ENCODE peak calls at places on chromosomes 3 and 15, in seven cellular contexts. L, P, G, B, U, Y and C are unnamed samples.

GRCh38 chr3:122520861-122521260 is 6.1 kb upstream of the KPNA1 start:
- DNase-seq in L (no peak), P (no peak), G (no peak), B (no peak), U (no peak), Y (peak; percentile 66), C (no peak)

GRCh38 chr15:72851586-72851985 is 68.0 kb upstream of the ADPGK start:
- DNase-seq in L (no peak), P (no peak), G (no peak), B (no peak), U (no peak), Y (no peak), C (no peak)

GRCh38 chr15:69489101-69489571 is 36.5 kb downstream of the RPLP1 start:
- DNase-seq in L (no peak), P (no peak), G (no peak), B (no peak), U (no peak), Y (peak; percentile 47), C (no peak)

GRCh38 chr3:143613226-143613625 is 235.0 kb downstream of the SLC9A9 start:
- DNase-seq in L (no peak), P (no peak), G (no peak), B (no peak), U (no peak), Y (peak; percentile 70), C (peak; percentile 62)

GRCh38 chr15:68980786-68981185 is 33.7 kb upstream of the NOX5 start:
- DNase-seq in L (no peak), P (no peak), G (no peak), B (no peak), U (no peak), Y (no peak), C (no peak)

GRCh38 chr3:148697311-148698189 is at the start of gene AGTR1:
- DNase-seq in L (no peak), P (no peak), G (no peak), B (peak; percentile 74), U (peak; percentile 45), Y (peak; percentile 70), C (no peak)

GRCh38 chr3:136676009-136676408 is 76.2 kb downstream of the STAG1 start:
- DNase-seq in L (no peak), P (no peak), G (no peak), B (no peak), U (no peak), Y (no peak), C (no peak)

GRCh38 chr3:42736531-42736930 is 33.9 kb upstream of the HHATL start:
- DNase-seq in L (no peak), P (no peak), G (no peak), B (no peak), U (no peak), Y (no peak), C (no peak)

GRCh38 chr3:64493149-64493548 is 194.7 kb downstream of the ADAMTS9 start:
- DNase-seq in L (no peak), P (no peak), G (no peak), B (no peak), U (no peak), Y (no peak), C (no peak)

GRCh38 chr15:72116680-72117447 is 1.1 kb downstream of the MYO9A start:
- DNase-seq in L (no peak), P (no peak), G (peak; percentile 15), B (peak; percentile 37), U (no peak), Y (peak; percentile 41), C (peak; percentile 34)

GRCh38 chr3:40237892-40238571 is 71.5 kb upstream of the EIF1B start:
- DNase-seq in L (no peak), P (no peak), G (no peak), B (peak; percentile 19), U (no peak), Y (peak; percentile 59), C (peak; percentile 4)

GRCh38 chr3:184230081-184230602 is 757 bp downstream of the VWA5B2 start:
- DNase-seq in L (no peak), P (no peak), G (no peak), B (no peak), U (no peak), Y (no peak), C (no peak)

GRCh38 chr3:142445816-142446254 is 2.0 kb downstream of the XRN1 start:
- DNase-seq in L (no peak), P (peak; percentile 23), G (peak; percentile 9), B (no peak), U (no peak), Y (peak; percentile 73), C (peak; percentile 32)

GRCh38 chr15:76866716-76867321 is 38.3 kb downstream of the SCAPER start:
- DNase-seq in L (no peak), P (peak; percentile 13), G (peak; percentile 17), B (no peak), U (no peak), Y (peak; percentile 70), C (peak; percentile 27)

GRCh38 chr3:49456417-49456816 is 13.7 kb upstream of the DAG1 start:
- DNase-seq in L (no peak), P (no peak), G (no peak), B (no peak), U (no peak), Y (peak; percentile 15), C (no peak)

GRCh38 chr3:141940204-141940776 is 63.8 kb downstream of the ATP1B3 start:
- DNase-seq in L (no peak), P (peak; percentile 54), G (peak; percentile 52), B (no peak), U (no peak), Y (peak; percentile 28), C (peak; percentile 97)

GRCh38 chr3:102053375-102053989 is 204.2 kb downstream of the NFKBIZ start:
- DNase-seq in L (peak; percentile 18), P (peak; percentile 14), G (no peak), B (no peak), U (no peak), Y (peak; percentile 59), C (peak; percentile 91)

GRCh38 chr3:185960518-185961288 is 22.9 kb upstream of the TRA2B start:
- DNase-seq in L (no peak), P (no peak), G (no peak), B (no peak), U (no peak), Y (no peak), C (no peak)

GRCh38 chr3:56131976-56132590 is 336.2 kb downstream of the ERC2 start:
- DNase-seq in L (peak; percentile 66), P (peak; percentile 80), G (no peak), B (no peak), U (no peak), Y (peak; percentile 97), C (peak; percentile 95)

GRCh38 chr3:74599564-74599963 is 14.9 kb downstream of the CNTN3 start:
- DNase-seq in L (no peak), P (peak; percentile 38), G (no peak), B (no peak), U (no peak), Y (peak; percentile 39), C (peak; percentile 80)

GRCh38 chr3:44117736-44118135 is 124.0 kb upstream of the TOPAZ1 start:
- DNase-seq in L (no peak), P (no peak), G (no peak), B (no peak), U (no peak), Y (no peak), C (no peak)

GRCh38 chr3:44111482-44111881 is 130.2 kb upstream of the TOPAZ1 start:
- DNase-seq in L (no peak), P (no peak), G (no peak), B (no peak), U (no peak), Y (no peak), C (no peak)

GRCh38 chr3:44110643-44111042 is 131.0 kb upstream of the TOPAZ1 start:
- DNase-seq in L (no peak), P (no peak), G (no peak), B (no peak), U (no peak), Y (no peak), C (no peak)

GRCh38 chr3:44117239-44117638 is 124.4 kb upstream of the TOPAZ1 start:
- DNase-seq in L (no peak), P (no peak), G (no peak), B (no peak), U (no peak), Y (no peak), C (no peak)

GRCh38 chr3:44114142-44114541 is 127.5 kb upstream of the TOPAZ1 start:
- DNase-seq in L (no peak), P (no peak), G (peak; percentile 6), B (no peak), U (no peak), Y (peak; percentile 51), C (no peak)
- TF ChIP-seq CTCF in L (peak; percentile 38), P (peak; percentile 66), G (no peak), B (peak; percentile 22), U (peak; percentile 38), Y (peak; percentile 72), C (no peak)

GRCh38 chr3:128624526-128625138 is 26.0 kb downstream of the RPN1 start:
- DNase-seq in L (no peak), P (no peak), G (no peak), B (no peak), U (no peak), Y (peak; percentile 72), C (no peak)
- TF ChIP-seq CTCF in L (no peak), P (no peak), G (no peak), B (no peak), U (no peak), Y (no peak), C (no peak)

DNA sequence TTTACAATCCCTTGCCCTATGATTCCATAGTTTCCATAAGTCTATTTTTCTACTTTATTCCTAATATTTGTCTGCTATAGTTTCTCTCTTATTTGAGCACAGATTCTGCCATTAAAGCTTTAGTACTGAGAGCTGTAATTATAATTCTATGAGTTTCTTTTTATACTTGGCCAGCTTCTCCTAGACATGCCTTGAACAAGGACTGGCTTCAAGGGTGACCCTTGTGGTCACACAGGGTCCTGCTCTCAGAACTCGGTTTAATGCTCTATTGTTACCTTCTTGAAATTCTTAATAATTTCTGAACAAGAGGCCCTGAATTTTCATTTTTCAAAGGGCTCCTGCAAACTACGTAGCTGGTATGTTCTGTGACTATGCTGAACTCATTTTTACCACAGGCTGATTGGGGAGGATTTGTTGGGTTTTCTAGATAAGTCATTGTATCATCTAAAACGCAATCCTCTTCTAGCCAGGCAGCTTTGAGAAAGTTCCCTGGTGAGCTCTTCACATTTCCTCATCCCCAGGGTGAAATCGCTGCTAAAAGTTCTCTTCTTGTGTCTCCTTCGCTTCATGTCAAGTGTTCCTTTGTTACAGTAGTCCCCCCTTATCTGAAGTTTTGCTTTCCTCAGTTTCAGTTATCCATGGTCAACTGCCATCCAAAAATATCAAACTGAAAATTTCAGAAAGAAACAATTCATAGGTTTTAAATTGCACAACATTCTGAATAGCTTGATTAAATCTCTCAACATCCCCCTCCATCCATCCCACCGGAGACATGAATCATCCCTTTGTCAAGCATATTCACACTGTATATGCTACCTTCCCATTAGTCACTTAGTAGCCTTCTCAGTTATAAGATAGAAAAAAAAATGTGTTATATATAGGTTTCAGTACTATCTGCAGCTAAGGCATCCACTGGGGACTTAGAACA is 12.6 kb upstream of the PLCL2 start:
- DNase-seq in L (no peak), P (no peak), G (peak; percentile 22), B (no peak), U (no peak), Y (peak; percentile 54), C (peak; percentile 36)
- TF ChIP-seq CTCF in L (no peak), P (no peak), G (no peak), B (no peak), U (no peak), Y (peak; percentile 10), C (no peak)

DNA sequence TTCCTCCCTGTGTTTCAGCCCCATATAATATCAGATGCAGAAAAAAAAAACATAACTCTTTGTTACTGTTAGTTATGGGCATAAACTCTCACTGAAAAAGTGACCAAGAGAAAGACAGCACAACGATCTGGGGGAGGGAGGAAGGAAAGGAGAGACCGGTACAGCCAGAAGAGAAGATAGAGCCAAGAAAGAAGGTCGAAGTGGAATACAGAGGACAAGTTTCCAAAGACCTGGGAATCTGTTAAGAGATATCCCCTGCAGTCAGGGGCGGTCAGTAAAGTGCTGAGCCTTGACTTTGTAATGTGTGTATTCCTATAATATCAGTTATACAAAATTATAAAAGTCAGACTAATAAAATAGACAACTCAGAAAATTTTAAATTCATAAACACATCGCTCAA is 3.3 kb downstream of the ALDH1A2 start:
- DNase-seq in L (no peak), P (no peak), G (no peak), B (no peak), U (no peak), Y (no peak), C (no peak)
- TF ChIP-seq CTCF in L (no peak), P (no peak), G (no peak), B (no peak), U (no peak), Y (no peak), C (no peak)